ENCODE peak calls at places on chromosomes 2 and 18, in six cellular contexts. A is right lobe of liver; Q is HEK293T; I is Calu3; W is effector memory CD8-positive, alpha-beta T cell; E is T-helper 17 cell. R is an unnamed sample.

GRCh38 chr2:161039071-161039470 is 121.2 kb upstream of the TANK start:
- DNase-seq in A (no peak), E (no peak), W (no peak), I (no peak), Q (no peak), R (no peak)

GRCh38 chr2:108215794-108216211 is 24.0 kb upstream of the SULT1C3 start:
- DNase-seq in W (no peak), E (no peak), Q (peak; percentile 38), A (peak; percentile 60), I (peak; percentile 54), R (peak; percentile 68)

GRCh38 chr2:161919873-161920272 is 154.1 kb downstream of the DPP4 start:
- DNase-seq in E (no peak), W (no peak), Q (no peak), A (no peak), I (no peak), R (no peak)

GRCh38 chr2:162382283-162382682 is 38.4 kb downstream of the GCA start:
- DNase-seq in I (no peak), Q (no peak), W (no peak), A (no peak), E (no peak), R (no peak)

GRCh38 chr2:20430035-20430434 is 16.8 kb upstream of the RHOB start:
- DNase-seq in W (no peak), E (no peak), Q (no peak), A (no peak), I (no peak), R (no peak)

GRCh38 chr2:120684691-120685402 is 50.8 kb upstream of the GLI2 start:
- DNase-seq in A (no peak), E (no peak), Q (no peak), W (no peak), I (no peak), R (no peak)

GRCh38 chr18:58758606-58759005 is 87.3 kb downstream of the MALT1 start:
- DNase-seq in I (no peak), E (no peak), Q (no peak), W (no peak), A (no peak), R (no peak)

GRCh38 chr2:43737097-43737854 is 36.6 kb upstream of the DYNC2LI1 start:
- DNase-seq in E (no peak), Q (no peak), W (no peak), I (no peak), A (no peak), R (no peak)

GRCh38 chr2:174625031-174625430 is 27.4 kb upstream of the WIPF1 start:
- DNase-seq in W (no peak), A (no peak), I (no peak), E (no peak), Q (no peak), R (no peak)

GRCh38 chr2:28623582-28624405 is 127.8 kb upstream of the PPP1CB start:
- DNase-seq in W (no peak), E (no peak), Q (no peak), I (no peak), A (no peak), R (no peak)

GRCh38 chr2:116510117-116510671 is 1304.3 kb upstream of the DDX18 start:
- DNase-seq in Q (no peak), I (peak; percentile 4), W (no peak), A (no peak), E (no peak), R (peak; percentile 97)

GRCh38 chr2:152432765-152433164 is 97.8 kb downstream of the FMNL2 start:
- DNase-seq in Q (no peak), A (no peak), I (no peak), E (no peak), W (no peak), R (no peak)

GRCh38 chr2:183255406-183255805 is 131.2 kb downstream of the NUP35 start:
- DNase-seq in I (no peak), W (no peak), E (no peak), A (no peak), Q (no peak), R (no peak)

GRCh38 chr2:99101697-99102096 is 39.8 kb upstream of the C2orf15 start:
- DNase-seq in E (no peak), I (no peak), Q (no peak), W (no peak), A (no peak), R (peak; percentile 62)

GRCh38 chr2:156380117-156380645 is 47.7 kb upstream of the NR4A2 start:
- DNase-seq in W (no peak), E (no peak), A (no peak), I (no peak), Q (no peak), R (no peak)

GRCh38 chr2:127104881-127105655 is 1.9 kb downstream of the BIN1 start:
- DNase-seq in A (peak; percentile 36), I (no peak), W (no peak), Q (no peak), E (no peak), R (no peak)

GRCh38 chr18:44586782-44587524 is 93.7 kb upstream of the SETBP1 start:
- DNase-seq in E (no peak), W (no peak), I (no peak), Q (no peak), A (no peak), R (no peak)

GRCh38 chr2:68157002-68157401 is 686 bp upstream of the PNO1 start:
- DNase-seq in A (peak; percentile 70), Q (no peak), E (no peak), W (no peak), I (no peak), R (no peak)

GRCh38 chr2:225002656-225003045 is 39.6 kb downstream of the DOCK10 start:
- DNase-seq in W (no peak), Q (no peak), E (no peak), A (no peak), I (no peak), R (no peak)

GRCh38 chr2:238970553-238971081 is 122.7 kb downstream of the TWIST2 start:
- DNase-seq in E (peak; percentile 46), W (peak; percentile 50), Q (peak; percentile 74), A (no peak), I (peak; percentile 80), R (peak; percentile 63)

GRCh38 chr2:122660786-122661634 is 905.6 kb downstream of the TSN start:
- DNase-seq in E (no peak), I (no peak), W (no peak), A (no peak), Q (no peak), R (no peak)

GRCh38 chr2:109238580-109238979 is 109.6 kb downstream of the SH3RF3 start:
- DNase-seq in A (peak; percentile 77), Q (no peak), E (no peak), I (no peak), W (no peak), R (peak; percentile 18)

GRCh38 chr2:135685361-135685760 is 56.3 kb upstream of the UBXN4 start:
- DNase-seq in W (no peak), E (no peak), I (no peak), A (no peak), Q (no peak), R (no peak)

GRCh38 chr2:236170678-236171212 is 2.6 kb upstream of the GBX2 start:
- DNase-seq in A (no peak), W (no peak), I (no peak), Q (no peak), E (no peak), R (no peak)

GRCh38 chr2:232854082-232854481 is 16.0 kb upstream of the SNORC start:
- DNase-seq in A (no peak), W (no peak), E (no peak), Q (no peak), I (peak; percentile 63), R (no peak)

R was measured in SK-MEL-5.